ENCODE peak calls at places on chromosomes 4 and X, in eight cellular contexts. F, X, W, Z, S, D, N and O are unnamed samples.

GRCh38 chr4:185587444-185588161 is 52.3 kb upstream of the PDLIM3 start:
- DNase-seq in F (no peak), X (no peak), W (peak), Z (no peak), S (peak), D (no peak), N (peak), O (no peak)

GRCh38 chr4:73053974-73054480 is 15.5 kb downstream of the COX18 start:
- DNase-seq in F (no peak), X (no peak), W (no peak), Z (no peak), S (no peak), D (no peak), N (no peak), O (no peak)

GRCh38 chr4:5758741-5759140 is 47.7 kb downstream of the EVC start:
- DNase-seq in F (peak), X (peak), W (no peak), Z (no peak), S (no peak), D (no peak), N (no peak), O (peak)

GRCh38 chr4:3054169-3054759 is 20.1 kb downstream of the HTT-AS start:
- DNase-seq in F (no peak), X (no peak), W (no peak), Z (no peak), S (no peak), D (no peak), N (no peak), O (no peak)

GRCh38 chrX:139787601-139788000 is 79.6 kb upstream of the MCF2 start:
- DNase-seq in F (no peak), X (no peak), W (no peak), Z (no peak), S (no peak), D (no peak), N (no peak), O (no peak)

GRCh38 chrX:73563740-73564073 is 710 bp downstream of the CHIC1 start:
- DNase-seq in F (no peak), X (no peak), W (no peak), Z (no peak), S (no peak), D (no peak), N (no peak), O (peak)

GRCh38 chrX:19904778-19905367 is 17.5 kb upstream of the SH3KBP1 start:
- DNase-seq in F (peak), X (no peak), W (no peak), Z (no peak), S (peak), D (no peak), N (peak), O (peak)

GRCh38 chrX:103831803-103832544 is at the start of gene RAB9B:
- DNase-seq in F (peak), X (peak), W (peak), Z (peak), S (peak), D (peak), N (peak), O (no peak)

GRCh38 chr4:54767376-54767775 is 109.6 kb downstream of the KIT start:
- DNase-seq in F (no peak), X (no peak), W (no peak), Z (no peak), S (no peak), D (no peak), N (no peak), O (no peak)

GRCh38 chr4:37802068-37802666 is 24.3 kb upstream of the PGM2 start:
- DNase-seq in F (peak), X (no peak), W (peak), Z (no peak), S (peak), D (no peak), N (no peak), O (peak)

GRCh38 chr4:71095141-71095939 is 101.9 kb downstream of the DCK start:
- DNase-seq in F (no peak), X (no peak), W (no peak), Z (no peak), S (no peak), D (no peak), N (no peak), O (no peak)

DNA sequence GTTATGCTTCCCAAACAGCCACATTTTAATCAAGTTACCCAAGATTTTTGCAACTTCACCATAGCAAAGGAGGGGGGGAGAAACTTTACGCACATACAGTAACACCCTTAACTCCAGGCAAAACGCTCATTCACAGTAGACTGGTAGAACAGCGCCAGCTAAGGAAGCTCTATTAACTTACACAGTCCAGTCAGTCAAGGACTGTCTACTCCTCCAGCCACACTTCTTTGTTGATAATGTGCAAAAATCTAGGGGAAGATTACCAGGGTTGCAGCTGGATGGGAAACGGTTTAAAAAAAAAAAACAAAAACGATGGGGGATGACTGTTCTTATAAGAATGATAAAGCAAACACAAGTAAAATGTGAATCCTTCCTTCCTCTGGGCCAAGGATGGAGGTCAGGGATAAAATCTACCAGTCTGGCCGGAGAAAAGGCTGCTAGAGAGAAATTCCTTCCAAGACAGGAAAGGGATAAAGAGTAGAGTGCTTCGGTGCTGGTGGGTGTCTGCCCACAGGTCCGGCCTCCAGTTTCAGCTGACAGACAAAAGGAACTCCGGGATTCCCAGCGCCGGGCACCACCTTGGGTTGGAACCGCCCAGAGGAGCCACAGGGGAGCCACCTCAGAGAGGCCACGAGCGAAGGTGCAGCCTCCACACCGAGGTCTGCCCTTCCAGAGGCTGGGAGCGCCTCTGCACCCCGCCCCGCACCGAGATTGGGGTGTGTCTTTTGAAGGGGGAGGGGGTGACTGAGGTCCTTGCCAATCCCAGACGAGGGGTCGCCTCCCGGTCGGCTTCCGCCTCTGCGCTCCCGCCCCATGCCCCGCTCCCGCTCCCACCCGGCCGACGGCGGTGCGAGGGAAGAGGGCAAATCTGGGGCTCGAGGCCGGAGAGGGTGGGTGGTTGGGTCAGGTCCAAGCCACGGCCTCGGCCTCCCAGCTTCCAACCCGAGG is 789 bp downstream of the ANKRD50 start:
- DNase-seq in F (peak), X (peak), W (peak), Z (no peak), S (peak), D (no peak), N (peak), O (peak)
- TF ChIP-seq CTCF in F (peak), X (peak), W (peak), Z (no peak), S (peak), D (no peak), N (no peak), O (peak)

GRCh38 chrX:123202523-123202922 is 18.4 kb downstream of the GRIA3 start:
- DNase-seq in F (no peak), X (no peak), W (no peak), Z (no peak), S (no peak), D (no peak), N (no peak), O (no peak)

GRCh38 chrX:123199338-123199737 is 15.3 kb downstream of the GRIA3 start:
- DNase-seq in F (no peak), X (no peak), W (no peak), Z (no peak), S (no peak), D (no peak), N (no peak), O (no peak)

GRCh38 chrX:123206222-123206621 is 22.1 kb downstream of the GRIA3 start:
- DNase-seq in F (no peak), X (no peak), W (no peak), Z (no peak), S (no peak), D (no peak), N (no peak), O (no peak)

GRCh38 chrX:123201720-123202119 is 17.6 kb downstream of the GRIA3 start:
- DNase-seq in F (no peak), X (no peak), W (no peak), Z (no peak), S (no peak), D (no peak), N (no peak), O (no peak)

GRCh38 chrX:123203772-123204171 is 19.7 kb downstream of the GRIA3 start:
- DNase-seq in F (no peak), X (no peak), W (no peak), Z (no peak), S (no peak), D (no peak), N (no peak), O (no peak)
- TF ChIP-seq CTCF in F (no peak), X (no peak), W (peak), Z (no peak), S (no peak), D (no peak), N (no peak), O (no peak)

GRCh38 chrX:7278356-7278755 is 130.4 kb upstream of the PUDP start:
- DNase-seq in F (no peak), X (no peak), W (no peak), Z (no peak), S (no peak), D (no peak), N (no peak), O (no peak)
- TF ChIP-seq CTCF in F (no peak), X (no peak), W (no peak), Z (no peak), S (no peak), D (no peak), N (no peak), O (no peak)

GRCh38 chr4:48949518-48950207 is 36.4 kb upstream of the CWH43 start:
- DNase-seq in F (peak), X (no peak), W (no peak), Z (no peak), S (no peak), D (no peak), N (no peak), O (peak)

GRCh38 chr4:48944659-48945290 is 38.2 kb upstream of the OCIAD2 start:
- DNase-seq in F (peak), X (no peak), W (peak), Z (no peak), S (no peak), D (no peak), N (peak), O (peak)

GRCh38 chr4:48949086-48949485 is 37.0 kb upstream of the CWH43 start:
- DNase-seq in F (no peak), X (no peak), W (no peak), Z (no peak), S (no peak), D (no peak), N (no peak), O (no peak)

GRCh38 chr4:48945981-48946380 is 39.4 kb upstream of the OCIAD2 start:
- DNase-seq in F (no peak), X (no peak), W (no peak), Z (no peak), S (no peak), D (no peak), N (no peak), O (no peak)

DNA sequence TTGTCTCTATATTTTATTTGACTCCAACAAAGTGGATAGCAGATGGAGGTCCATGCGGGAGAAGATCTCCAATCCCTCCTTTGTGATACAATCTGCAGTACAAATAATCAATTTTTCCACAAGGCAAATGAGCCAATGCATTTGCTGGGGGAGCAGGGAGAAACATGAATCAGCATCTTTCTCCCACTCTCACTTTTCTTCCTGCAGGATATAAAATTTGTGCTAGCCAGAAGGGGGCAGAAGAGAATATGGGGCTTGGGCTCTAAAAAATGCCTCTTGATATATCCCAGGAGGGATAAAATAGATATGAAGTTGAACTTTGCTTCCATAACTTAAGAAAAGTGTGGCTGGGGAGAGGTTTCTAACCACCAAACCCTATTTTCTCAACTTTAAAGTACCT is 38.3 kb upstream of the CWH43 start:
- DNase-seq in F (no peak), X (no peak), W (no peak), Z (no peak), S (no peak), D (no peak), N (no peak), O (no peak)
- TF ChIP-seq CTCF in F (no peak), X (no peak), W (no peak), Z (no peak), S (no peak), D (no peak), N (no peak), O (no peak)

GRCh38 chrX:134484039-134484438 is 24.1 kb downstream of the HPRT1 start:
- DNase-seq in F (no peak), X (no peak), W (no peak), Z (no peak), S (peak), D (no peak), N (no peak), O (peak)
- TF ChIP-seq CTCF in F (peak), X (peak), W (peak), Z (peak), S (peak), D (peak), N (peak), O (peak)

GRCh38 chrX:45801554-45801953 is 600.9 kb upstream of the DIPK2B start:
- DNase-seq in F (no peak), X (no peak), W (no peak), Z (no peak), S (peak), D (no peak), N (no peak), O (peak)
- TF ChIP-seq CTCF in F (peak), X (peak), W (peak), Z (peak), S (peak), D (no peak), N (peak), O (peak)